ENCODE peak calls at places on chromosomes 11 and 22, in eight cellular contexts. T is hippocampal formation; P is SK-N-DZ; V is activated CD8-positive, alpha-beta memory T cell treated with anti-CD3 and anti-CD28 coated beads for 1 hour; K is cardiac fibroblast; S is PC-9; A is OCI-LY7; J is body of pancreas. O is an unnamed sample.

GRCh38 chr22:22884010-22884887 is 3.4 kb upstream of the IGLL5 start:
- DNase-seq in T (peak), P (peak), V (peak), K (peak), S (no peak), A (peak), J (peak), O (peak)

GRCh38 chr11:32034149-32034548 is 56.7 kb upstream of the RCN1 start:
- DNase-seq in T (no peak), P (no peak), V (no peak), K (peak), S (no peak), A (no peak), J (no peak), O (no peak)

GRCh38 chr11:5486421-5486820 is 2.1 kb upstream of the OR52D1 start:
- DNase-seq in T (no peak), P (no peak), V (no peak), K (no peak), S (no peak), A (no peak), J (no peak), O (no peak)

GRCh38 chr11:95157824-95158223 is 68.2 kb downstream of the ENDOD1 start:
- DNase-seq in T (no peak), P (no peak), V (no peak), K (no peak), S (no peak), A (no peak), J (no peak), O (no peak)

GRCh38 chr11:81869337-81870065 is 864.2 kb downstream of the FAM181B start:
- DNase-seq in T (no peak), P (no peak), V (peak), K (peak), S (no peak), A (peak), J (peak), O (no peak)

GRCh38 chr11:121931748-121932352 is 184.2 kb downstream of the BLID start:
- DNase-seq in T (no peak), P (no peak), V (no peak), K (peak), S (peak), A (no peak), J (no peak), O (no peak)

GRCh38 chr11:76861490-76861953 is 804 bp downstream of the ACER3 start:
- DNase-seq in T (no peak), P (peak), V (no peak), K (no peak), S (no peak), A (peak), J (no peak), O (no peak)

GRCh38 chr11:109123811-109124787 is 297.9 kb upstream of the C11orf87 start:
- DNase-seq in T (no peak), P (peak), V (no peak), K (peak), S (no peak), A (no peak), J (peak), O (no peak)

GRCh38 chr11:19200410-19201201 is 1.2 kb downstream of the CSRP3 start:
- DNase-seq in T (no peak), P (no peak), V (no peak), K (peak), S (peak), A (no peak), J (peak), O (no peak)

GRCh38 chr11:22624742-22625447 is 728 bp downstream of the FANCF start:
- DNase-seq in T (peak), P (peak), V (no peak), K (peak), S (peak), A (peak), J (peak), O (peak)

GRCh38 chr11:80841716-80842115 is 1400.9 kb upstream of the TENM4 start:
- DNase-seq in T (no peak), P (no peak), V (no peak), K (peak), S (no peak), A (no peak), J (no peak), O (no peak)

GRCh38 chr11:131109256-131109655 is 193.0 kb upstream of the SNX19 start:
- DNase-seq in T (no peak), P (no peak), V (no peak), K (peak), S (no peak), A (no peak), J (no peak), O (no peak)

GRCh38 chr11:134485316-134485715 is 73.3 kb upstream of the B3GAT1 start:
- DNase-seq in T (no peak), P (no peak), V (no peak), K (no peak), S (no peak), A (no peak), J (no peak), O (no peak)

GRCh38 chr11:46295996-46296519 is 18.6 kb downstream of the CREB3L1 start:
- DNase-seq in T (no peak), P (no peak), V (no peak), K (no peak), S (no peak), A (no peak), J (no peak), O (no peak)

GRCh38 chr11:112159098-112159761 is 4.7 kb downstream of the IL18 start:
- DNase-seq in T (no peak), P (no peak), V (no peak), K (no peak), S (no peak), A (no peak), J (no peak), O (no peak)

GRCh38 chr22:17878970-17879369 is 104.7 kb upstream of the BID start:
- DNase-seq in T (no peak), P (no peak), V (no peak), K (no peak), S (no peak), A (no peak), J (no peak), O (no peak)

GRCh38 chr11:83257638-83258229 is 28.4 kb downstream of the CCDC90B start:
- DNase-seq in T (no peak), P (no peak), V (no peak), K (peak), S (peak), A (no peak), J (no peak), O (no peak)

GRCh38 chr22:19896665-19897355 is 42.1 kb upstream of the GNB1L start:
- DNase-seq in T (no peak), P (no peak), V (no peak), K (no peak), S (no peak), A (peak), J (no peak), O (no peak)

GRCh38 chr11:58739725-58740430 is 8.1 kb upstream of the GLYAT start:
- DNase-seq in T (no peak), P (no peak), V (no peak), K (peak), S (no peak), A (no peak), J (no peak), O (no peak)

GRCh38 chr22:26585104-26585790 is 4.7 kb downstream of the TPST2 start:
- DNase-seq in T (no peak), P (no peak), V (no peak), K (peak), S (peak), A (no peak), J (peak), O (no peak)

GRCh38 chr22:17818649-17819048 is 44.4 kb upstream of the BID start:
- DNase-seq in T (no peak), P (no peak), V (no peak), K (no peak), S (no peak), A (no peak), J (no peak), O (no peak)

GRCh38 chr11:80204021-80204420 is 763.2 kb upstream of the TENM4 start:
- DNase-seq in T (no peak), P (no peak), V (no peak), K (no peak), S (no peak), A (no peak), J (no peak), O (no peak)

GRCh38 chr11:131463162-131463561 is 92.7 kb downstream of the NTM start:
- DNase-seq in T (no peak), P (no peak), V (no peak), K (no peak), S (no peak), A (no peak), J (no peak), O (no peak)

GRCh38 chr11:12263141-12263693 is 114.2 kb upstream of the PARVA start:
- DNase-seq in T (no peak), P (no peak), V (no peak), K (no peak), S (no peak), A (no peak), J (no peak), O (no peak)

GRCh38 chr11:35334385-35335090 is 84.8 kb downstream of the SLC1A2 start:
- DNase-seq in T (no peak), P (no peak), V (no peak), K (peak), S (no peak), A (peak), J (no peak), O (no peak)

GRCh38 chr22:39502109-39502788 is at the start of gene MIEF1:
- DNase-seq in T (peak), P (peak), V (peak), K (peak), S (peak), A (peak), J (peak), O (peak)

GRCh38 chr11:9758676-9759518 is 95.0 kb downstream of the SWAP70 start:
- DNase-seq in T (peak), P (peak), V (no peak), K (peak), S (no peak), A (peak), J (peak), O (peak)

GRCh38 chr11:44629732-44630345 is 64.4 kb downstream of the CD82 start:
- DNase-seq in T (peak), P (no peak), V (no peak), K (no peak), S (no peak), A (no peak), J (no peak), O (no peak)

O was measured in glutamatergic neuron.